ENCODE peak calls at places on chromosomes 11 and 22, in eight cellular contexts. Q, G, K, Y, T, N, D and F are unnamed samples.

GRCh38 chr22:23132376-23133091 is 9.3 kb downstream of the RSPH14 start:
- DNase-seq in T (no peak), Y (no peak), K (no peak), D (no peak), N (no peak), Q (no peak), G (no peak), F (no peak)

GRCh38 chr11:111922803-111923202 is 4.1 kb downstream of the C11orf52 start:
- DNase-seq in N (no peak), G (peak), Y (peak), Q (no peak), T (peak), D (no peak), K (no peak), F (no peak)

GRCh38 chr11:8683115-8683807 is 669 bp downstream of the RPL27A start:
- DNase-seq in D (no peak), T (no peak), Y (no peak), K (no peak), G (no peak), N (no peak), Q (no peak), F (no peak)

GRCh38 chr11:93542753-93543246 is 391 bp downstream of the SMCO4 start:
- DNase-seq in Q (no peak), G (no peak), Y (no peak), K (no peak), N (no peak), D (no peak), T (no peak), F (no peak)

GRCh38 chr22:43500792-43501785 is 89.3 kb downstream of the MPPED1 start:
- DNase-seq in D (no peak), Y (no peak), T (no peak), N (no peak), Q (no peak), G (no peak), K (no peak), F (no peak)

GRCh38 chr22:28329582-28330073 is 350.0 kb downstream of the TTC28 start:
- DNase-seq in Q (no peak), G (peak), Y (no peak), K (no peak), N (no peak), D (no peak), T (no peak), F (no peak)

GRCh38 chr22:27297125-27297524 is 504.4 kb downstream of the MN1 start:
- DNase-seq in N (no peak), Y (no peak), G (no peak), D (no peak), T (no peak), Q (no peak), K (no peak), F (no peak)

GRCh38 chr11:16011396-16011795 is 344.9 kb downstream of the SOX6 start:
- DNase-seq in G (no peak), N (no peak), T (no peak), Y (no peak), K (no peak), D (no peak), Q (no peak), F (no peak)

GRCh38 chr11:71927813-71928738 is at the start of gene XNDC1N:
- DNase-seq in D (no peak), Q (peak), N (peak), T (peak), G (peak), K (no peak), Y (peak), F (peak)

GRCh38 chr11:133520707-133521106 is 11.6 kb downstream of the OPCML start:
- DNase-seq in T (no peak), G (no peak), K (no peak), Y (no peak), N (no peak), Q (no peak), D (no peak), F (no peak)

GRCh38 chr11:92224394-92225205 is at the start of gene FAT3:
- DNase-seq in Q (peak), T (no peak), G (peak), K (no peak), N (no peak), Y (no peak), D (no peak), F (peak)

GRCh38 chr11:117072517-117073218 is 25.6 kb downstream of the SIK3 start:
- DNase-seq in T (no peak), N (no peak), D (peak), K (no peak), G (peak), Y (no peak), Q (no peak), F (no peak)

GRCh38 chr11:94730153-94730552 is 38.0 kb upstream of the AMOTL1 start:
- DNase-seq in Q (no peak), N (no peak), G (no peak), T (no peak), D (no peak), Y (no peak), K (no peak), F (no peak)

GRCh38 chr11:33045551-33046255 is 6.3 kb downstream of the TCP11L1 start:
- DNase-seq in N (no peak), K (no peak), D (no peak), Q (no peak), Y (no peak), T (no peak), G (no peak), F (no peak)

GRCh38 chr11:46121724-46122477 is 647 bp upstream of the PHF21A start:
- DNase-seq in Q (peak), G (peak), N (peak), T (peak), Y (peak), K (no peak), D (no peak), F (peak)

GRCh38 chr11:46121328-46121723 is at the start of gene PHF21A:
- DNase-seq in D (no peak), Y (peak), Q (peak), T (peak), N (peak), K (peak), G (peak), F (peak)

GRCh38 chr11:46125284-46125683 is 4.0 kb upstream of the PHF21A start:
- DNase-seq in D (no peak), G (no peak), Q (no peak), T (no peak), N (no peak), K (no peak), Y (no peak), F (no peak)

GRCh38 chr11:46120711-46121327 is 435 bp downstream of the PHF21A start:
- DNase-seq in Y (peak), Q (peak), D (no peak), T (no peak), K (no peak), N (no peak), G (peak), F (peak)

DNA sequence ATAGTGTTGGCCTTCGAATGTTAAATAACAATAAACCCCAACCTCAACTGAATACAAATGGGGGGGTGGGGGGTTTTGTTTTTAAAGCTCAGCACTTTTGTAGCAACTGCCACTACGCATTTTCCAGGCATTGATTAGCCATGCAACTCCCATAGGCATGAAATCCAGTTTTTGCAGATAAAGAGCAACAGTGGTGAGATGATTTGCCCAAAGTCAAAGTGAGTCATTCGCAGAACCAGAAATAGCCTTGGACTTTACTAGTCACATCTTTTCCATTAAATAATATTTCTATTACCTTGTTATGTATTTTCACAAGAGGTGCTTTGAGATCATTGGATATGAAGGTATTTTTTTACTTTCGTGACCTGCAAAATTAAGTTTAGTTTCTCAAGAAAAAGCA is 1.7 kb upstream of the PHF21A start:
- DNase-seq in Q (no peak), N (no peak), D (no peak), K (no peak), T (no peak), G (peak), Y (no peak), F (no peak)
- H3K4me3 ChIP-seq in Q (peak), N (no peak), D (no peak), K (no peak), T (no peak), G (no peak), Y (no peak), F (peak)

GRCh38 chr11:118209037-118209436 is 15.8 kb downstream of the JAML start:
- DNase-seq in D (no peak), G (no peak), Q (no peak), Y (no peak), T (no peak), K (no peak), N (no peak), F (no peak)

GRCh38 chr11:118212131-118212725 is 12.6 kb downstream of the JAML start:
- DNase-seq in N (no peak), K (no peak), G (no peak), Y (no peak), T (no peak), Q (peak), D (no peak), F (no peak)

GRCh38 chr11:118210323-118210722 is 14.5 kb downstream of the JAML start:
- DNase-seq in D (no peak), G (no peak), Y (no peak), Q (no peak), K (no peak), N (no peak), T (no peak), F (no peak)

GRCh38 chr11:118212781-118213565 is 11.8 kb downstream of the JAML start:
- DNase-seq in Y (no peak), K (no peak), T (no peak), Q (no peak), D (no peak), G (no peak), N (no peak), F (no peak)

DNA sequence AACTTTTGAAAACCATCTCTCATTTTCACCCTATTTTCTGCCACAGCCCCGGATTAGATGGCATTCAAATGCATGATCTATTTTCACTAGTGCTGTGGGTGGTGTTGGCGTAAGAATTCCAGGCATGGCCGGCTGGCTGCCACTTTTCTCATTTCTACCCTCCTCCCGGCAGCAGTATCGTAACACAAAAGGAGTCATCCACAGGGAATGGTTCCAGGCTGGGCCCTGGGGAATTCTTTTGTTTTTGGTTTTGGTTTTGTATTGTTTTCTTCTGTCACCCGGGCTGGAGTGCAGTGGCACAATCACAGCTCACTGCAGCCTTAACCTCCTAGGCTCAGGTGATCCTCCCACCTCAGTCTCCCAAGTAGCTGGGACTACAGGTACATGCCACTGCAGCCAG is 13.8 kb downstream of the JAML start:
- DNase-seq in T (no peak), K (no peak), Q (peak), Y (no peak), D (no peak), N (no peak), G (no peak), F (no peak)
- TF ChIP-seq CTCF in T (no peak), K (no peak), Q (no peak), Y (no peak), D (no peak), N (no peak), G (no peak), F (no peak)

GRCh38 chr11:68936676-68937620 is 33.3 kb downstream of the IGHMBP2 start:
- DNase-seq in K (no peak), N (no peak), Q (no peak), D (no peak), Y (no peak), G (no peak), T (no peak), F (no peak)

GRCh38 chr11:68938816-68939582 is 35.3 kb downstream of the IGHMBP2 start:
- DNase-seq in N (no peak), Q (no peak), G (no peak), K (no peak), T (no peak), Y (no peak), D (no peak), F (no peak)

GRCh38 chr11:68936358-68936636 is 32.6 kb downstream of the IGHMBP2 start:
- DNase-seq in K (no peak), Q (no peak), G (no peak), D (no peak), Y (no peak), T (no peak), N (no peak), F (no peak)

GRCh38 chr11:68939583-68940555 is 36.2 kb downstream of the IGHMBP2 start:
- DNase-seq in T (no peak), Q (no peak), D (no peak), N (no peak), Y (no peak), G (no peak), K (no peak), F (no peak)

GRCh38 chr11:68938088-68938487 is 34.4 kb downstream of the IGHMBP2 start:
- DNase-seq in T (no peak), K (no peak), Y (no peak), D (no peak), N (no peak), Q (no peak), G (no peak), F (no peak)
- H3K27ac ChIP-seq in T (no peak), K (no peak), Y (no peak), D (no peak), N (no peak), Q (no peak), G (no peak), F (no peak)

DNA sequence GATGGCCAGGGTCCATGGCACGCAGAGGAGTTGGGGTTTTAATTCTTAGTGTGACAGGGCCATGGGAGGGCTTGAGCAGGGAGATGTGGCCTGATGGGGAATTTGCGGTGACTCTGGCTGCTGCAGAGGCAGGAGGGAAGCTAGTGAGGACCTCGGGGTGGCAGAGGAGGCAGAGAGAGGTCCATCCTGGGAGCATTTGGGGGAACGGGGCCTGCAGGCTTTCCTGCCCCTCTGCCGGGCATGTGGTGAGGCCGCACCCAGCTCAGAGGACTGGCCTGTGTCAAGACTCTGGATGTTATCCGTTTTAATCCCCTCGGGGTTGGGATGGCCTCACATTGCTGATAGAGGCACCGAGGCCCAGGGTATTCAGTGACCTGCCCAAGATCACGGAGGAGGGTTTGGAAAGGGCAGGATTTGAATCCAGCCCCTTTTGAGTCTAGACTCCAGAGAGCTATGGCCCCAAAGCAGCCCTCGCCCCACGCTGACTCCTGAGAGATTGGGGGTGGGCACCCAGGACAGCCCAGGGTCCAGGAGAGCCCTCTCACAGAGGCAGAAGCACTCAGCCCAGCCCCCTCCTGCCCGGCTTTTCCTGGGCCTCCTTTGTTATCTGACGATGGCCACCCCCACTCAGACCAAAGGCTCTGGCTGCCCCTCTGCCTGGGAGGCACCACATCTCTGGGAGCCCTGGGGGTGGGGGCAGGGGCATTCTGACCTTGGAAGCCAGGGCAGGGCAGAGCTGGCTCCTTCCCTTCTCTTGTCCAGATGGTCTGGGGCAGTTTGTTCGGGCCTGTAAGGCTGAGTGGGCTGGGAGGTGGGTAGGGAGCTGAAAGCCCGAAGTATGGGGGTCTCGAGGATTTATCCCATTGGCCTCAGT is 13.9 kb downstream of the MGAT3 start:
- DNase-seq in K (no peak), N (no peak), D (no peak), G (no peak), T (no peak), Y (no peak), Q (no peak), F (no peak)
- H3K4me3 ChIP-seq in K (no peak), N (no peak), D (no peak), G (no peak), T (no peak), Y (no peak), Q (peak), F (no peak)

GRCh38 chr11:106914409-106914808 is 103.9 kb downstream of the GUCY1A2 start:
- DNase-seq in D (no peak), Y (no peak), Q (no peak), N (no peak), K (no peak), T (no peak), G (no peak), F (no peak)

GRCh38 chr11:106920899-106921504 is 97.3 kb downstream of the GUCY1A2 start:
- DNase-seq in D (no peak), K (no peak), T (no peak), G (no peak), N (no peak), Q (no peak), Y (no peak), F (no peak)

GRCh38 chr11:106917973-106918372 is 100.3 kb downstream of the GUCY1A2 start:
- DNase-seq in Y (no peak), G (peak), N (no peak), D (no peak), T (no peak), K (no peak), Q (peak), F (no peak)
- TF ChIP-seq CTCF in Y (no peak), G (no peak), N (peak), D (peak), T (no peak), K (peak), Q (peak), F (no peak)

GRCh38 chr22:45312856-45313255 is 3.1 kb downstream of the FAM118A start:
- DNase-seq in T (no peak), N (no peak), K (no peak), D (no peak), G (no peak), Q (peak), Y (no peak), F (no peak)

GRCh38 chr22:45314054-45314721 is 4.5 kb downstream of the FAM118A start:
- DNase-seq in N (no peak), D (no peak), Q (no peak), Y (no peak), T (no peak), K (no peak), G (no peak), F (no peak)

GRCh38 chr22:45316796-45317526 is 7.2 kb downstream of the FAM118A start:
- DNase-seq in T (no peak), Y (peak), N (no peak), D (no peak), Q (no peak), K (no peak), G (no peak), F (no peak)

GRCh38 chr22:45312415-45312814 is 2.7 kb downstream of the FAM118A start:
- DNase-seq in K (no peak), Q (no peak), Y (no peak), N (no peak), T (no peak), G (no peak), D (no peak), F (no peak)

DNA sequence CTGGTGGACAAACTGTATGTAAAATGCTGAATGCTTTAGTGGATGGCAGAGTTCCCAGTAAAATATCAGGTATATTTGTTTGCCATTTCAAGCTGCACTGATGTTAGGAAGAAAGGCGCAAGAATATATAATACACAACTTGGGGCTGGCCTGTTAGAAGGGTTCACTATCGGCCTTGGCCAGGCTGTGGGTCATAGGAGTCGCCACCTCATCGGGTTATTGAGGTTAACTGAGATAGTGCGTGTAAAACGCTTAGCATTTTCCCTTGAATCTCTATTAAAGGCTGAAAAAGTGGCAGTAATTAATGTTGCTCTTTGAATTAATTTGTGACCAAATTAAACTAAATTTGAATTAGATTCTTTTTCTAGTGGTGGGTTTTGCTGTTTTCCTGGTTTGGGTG is 5.1 kb downstream of the FAM118A start:
- DNase-seq in Q (no peak), D (no peak), K (no peak), N (no peak), G (no peak), T (no peak), Y (no peak), F (no peak)
- H3K27ac ChIP-seq in Q (no peak), D (no peak), K (peak), N (no peak), G (no peak), T (peak), Y (peak), F (peak)

GRCh38 chr11:57482782-57483569 is 22.6 kb downstream of the RTN4RL2 start:
- DNase-seq in K (no peak), Q (peak), N (no peak), T (no peak), D (no peak), Y (no peak), G (peak), F (peak)
- H3K4me3 ChIP-seq in K (peak), Q (peak), N (peak), T (no peak), D (no peak), Y (peak), G (peak), F (peak)

GRCh38 chr22:38062782-38063181 is 5.6 kb downstream of the PICK1 start:
- DNase-seq in T (peak), N (no peak), Q (no peak), K (no peak), Y (peak), G (no peak), D (no peak), F (no peak)

GRCh38 chr22:38051261-38051660 is 5.9 kb upstream of the PICK1 start:
- DNase-seq in K (no peak), G (no peak), N (no peak), Y (no peak), T (no peak), D (no peak), Q (no peak), F (no peak)

GRCh38 chr22:38051900-38052862 is 5.0 kb upstream of the PICK1 start:
- DNase-seq in T (peak), Y (peak), K (no peak), Q (peak), N (peak), G (peak), D (peak), F (peak)

GRCh38 chr22:38056969-38057841 is at the start of gene PICK1:
- DNase-seq in G (peak), D (peak), Q (peak), Y (peak), K (peak), N (peak), T (peak), F (peak)
- TF ChIP-seq CTCF in G (no peak), D (no peak), Q (no peak), Y (peak), K (peak), N (no peak), T (peak), F (no peak)